ENCODE peak calls at places on chromosomes 12 and 14, in seven cellular contexts. One of them, this sample, is unnamed.

GRCh38 chr12:124581299-124581698 is 13.9 kb upstream of the NCOR2 start:
- DNase-seq in CD4-positive, alpha-beta T cell: no peak
- DNase-seq in left ventricle myocardium inferior: no peak
- DNase-seq in foreskin fibroblast: no peak
- DNase-seq in astrocyte of the spinal cord: no peak
- DNase-seq in kidney: no peak
- DNase-seq in mucosa of descending colon: no peak
- DNase-seq in this sample: no peak

GRCh38 chr12:117047810-117048584 is 51.2 kb downstream of the TESC start:
- DNase-seq in astrocyte of the spinal cord: peak; percentile 10
- DNase-seq in foreskin fibroblast: no peak
- DNase-seq in CD4-positive, alpha-beta T cell: no peak
- DNase-seq in kidney: no peak
- DNase-seq in left ventricle myocardium inferior: peak; percentile 73
- DNase-seq in mucosa of descending colon: no peak
- DNase-seq in this sample: no peak

GRCh38 chr12:125140918-125141573 is 75.8 kb downstream of the AACS start:
- DNase-seq in kidney: no peak
- DNase-seq in CD4-positive, alpha-beta T cell: no peak
- DNase-seq in foreskin fibroblast: peak; percentile 78
- DNase-seq in mucosa of descending colon: no peak
- DNase-seq in astrocyte of the spinal cord: peak; percentile 73
- DNase-seq in left ventricle myocardium inferior: no peak
- DNase-seq in this sample: no peak

GRCh38 chr12:29066061-29066588 is 83.0 kb upstream of the FAR2 start:
- DNase-seq in kidney: no peak
- DNase-seq in astrocyte of the spinal cord: peak; percentile 74
- DNase-seq in left ventricle myocardium inferior: no peak
- DNase-seq in mucosa of descending colon: no peak
- DNase-seq in foreskin fibroblast: peak; percentile 72
- DNase-seq in CD4-positive, alpha-beta T cell: no peak
- DNase-seq in this sample: no peak

GRCh38 chr14:71290960-71291466 is 383.8 kb downstream of the PCNX1 start:
- DNase-seq in left ventricle myocardium inferior: no peak
- DNase-seq in kidney: no peak
- DNase-seq in CD4-positive, alpha-beta T cell: no peak
- DNase-seq in mucosa of descending colon: no peak
- DNase-seq in astrocyte of the spinal cord: peak; percentile 90
- DNase-seq in foreskin fibroblast: peak; percentile 70
- DNase-seq in this sample: no peak

GRCh38 chr14:69288001-69288771 is 28.2 kb downstream of the GALNT16 start:
- DNase-seq in astrocyte of the spinal cord: peak; percentile 90
- DNase-seq in CD4-positive, alpha-beta T cell: no peak
- DNase-seq in left ventricle myocardium inferior: peak; percentile 37
- DNase-seq in foreskin fibroblast: no peak
- DNase-seq in mucosa of descending colon: no peak
- DNase-seq in kidney: peak; percentile 79
- DNase-seq in this sample: no peak

GRCh38 chr12:63037721-63038120 is 102.8 kb upstream of the PPM1H start:
- DNase-seq in kidney: no peak
- DNase-seq in foreskin fibroblast: no peak
- DNase-seq in mucosa of descending colon: no peak
- DNase-seq in left ventricle myocardium inferior: no peak
- DNase-seq in astrocyte of the spinal cord: no peak
- DNase-seq in CD4-positive, alpha-beta T cell: no peak
- DNase-seq in this sample: no peak

GRCh38 chr12:100539209-100539608 is 34.3 kb upstream of the GAS2L3 start:
- DNase-seq in astrocyte of the spinal cord: peak; percentile 43
- DNase-seq in left ventricle myocardium inferior: no peak
- DNase-seq in mucosa of descending colon: peak; percentile 34
- DNase-seq in foreskin fibroblast: no peak
- DNase-seq in kidney: no peak
- DNase-seq in CD4-positive, alpha-beta T cell: no peak
- DNase-seq in this sample: no peak

GRCh38 chr12:99381992-99382391 is 265.6 kb upstream of the GARIN6 start:
- DNase-seq in CD4-positive, alpha-beta T cell: no peak
- DNase-seq in mucosa of descending colon: no peak
- DNase-seq in kidney: no peak
- DNase-seq in left ventricle myocardium inferior: no peak
- DNase-seq in foreskin fibroblast: no peak
- DNase-seq in astrocyte of the spinal cord: no peak
- DNase-seq in this sample: no peak

GRCh38 chr12:51269174-51270066 is 795 bp downstream of the SMAGP start:
- DNase-seq in CD4-positive, alpha-beta T cell: peak; percentile 65
- DNase-seq in mucosa of descending colon: peak; percentile 87
- DNase-seq in astrocyte of the spinal cord: peak; percentile 39
- DNase-seq in left ventricle myocardium inferior: peak; percentile 27
- DNase-seq in kidney: peak; percentile 85
- DNase-seq in foreskin fibroblast: no peak
- DNase-seq in this sample: peak; percentile 91

GRCh38 chr12:93979189-93979588 is 169.2 kb upstream of the PLXNC1 start:
- DNase-seq in foreskin fibroblast: peak; percentile 21
- DNase-seq in mucosa of descending colon: no peak
- DNase-seq in astrocyte of the spinal cord: peak; percentile 29
- DNase-seq in kidney: no peak
- DNase-seq in left ventricle myocardium inferior: no peak
- DNase-seq in CD4-positive, alpha-beta T cell: no peak
- DNase-seq in this sample: no peak

GRCh38 chr12:57899010-57899662 is 42.2 kb upstream of the ATP23 start:
- DNase-seq in left ventricle myocardium inferior: peak; percentile 31
- DNase-seq in foreskin fibroblast: peak; percentile 41
- DNase-seq in CD4-positive, alpha-beta T cell: peak; percentile 62
- DNase-seq in kidney: peak; percentile 82
- DNase-seq in astrocyte of the spinal cord: peak; percentile 64
- DNase-seq in mucosa of descending colon: peak; percentile 55
- DNase-seq in this sample: peak; percentile 92

GRCh38 chr12:115973968-115974765 is 303.3 kb downstream of the MED13L start:
- DNase-seq in astrocyte of the spinal cord: no peak
- DNase-seq in foreskin fibroblast: no peak
- DNase-seq in CD4-positive, alpha-beta T cell: no peak
- DNase-seq in left ventricle myocardium inferior: no peak
- DNase-seq in kidney: no peak
- DNase-seq in mucosa of descending colon: no peak
- DNase-seq in this sample: no peak

GRCh38 chr14:22505751-22506710 is 83.0 kb downstream of the DAD1 start:
- DNase-seq in astrocyte of the spinal cord: no peak
- DNase-seq in kidney: no peak
- DNase-seq in left ventricle myocardium inferior: no peak
- DNase-seq in CD4-positive, alpha-beta T cell: no peak
- DNase-seq in mucosa of descending colon: no peak
- DNase-seq in foreskin fibroblast: no peak
- DNase-seq in this sample: no peak

GRCh38 chr12:100239589-100239988 is 27.3 kb downstream of the DEPDC4 start:
- DNase-seq in left ventricle myocardium inferior: no peak
- DNase-seq in mucosa of descending colon: no peak
- DNase-seq in astrocyte of the spinal cord: no peak
- DNase-seq in kidney: no peak
- DNase-seq in foreskin fibroblast: no peak
- DNase-seq in CD4-positive, alpha-beta T cell: no peak
- DNase-seq in this sample: no peak

GRCh38 chr12:109192358-109192757 is 76.0 kb downstream of the ACACB start:
- DNase-seq in astrocyte of the spinal cord: peak; percentile 18
- DNase-seq in left ventricle myocardium inferior: no peak
- DNase-seq in kidney: no peak
- DNase-seq in foreskin fibroblast: peak; percentile 36
- DNase-seq in CD4-positive, alpha-beta T cell: no peak
- DNase-seq in mucosa of descending colon: no peak
- DNase-seq in this sample: no peak

GRCh38 chr14:76305474-76305826 is 70.5 kb upstream of the ESRRB start:
- DNase-seq in mucosa of descending colon: no peak
- DNase-seq in foreskin fibroblast: no peak
- DNase-seq in kidney: no peak
- DNase-seq in astrocyte of the spinal cord: no peak
- DNase-seq in CD4-positive, alpha-beta T cell: no peak
- DNase-seq in left ventricle myocardium inferior: no peak
- DNase-seq in this sample: no peak

GRCh38 chr12:1234073-1234472 is 243.1 kb downstream of the ERC1 start:
- DNase-seq in astrocyte of the spinal cord: peak; percentile 48
- DNase-seq in CD4-positive, alpha-beta T cell: no peak
- DNase-seq in left ventricle myocardium inferior: no peak
- DNase-seq in kidney: no peak
- DNase-seq in mucosa of descending colon: no peak
- DNase-seq in foreskin fibroblast: no peak
- DNase-seq in this sample: no peak

GRCh38 chr14:103593577-103593976 is 30.8 kb downstream of the COA8 start:
- DNase-seq in CD4-positive, alpha-beta T cell: no peak
- DNase-seq in left ventricle myocardium inferior: no peak
- DNase-seq in foreskin fibroblast: no peak
- DNase-seq in kidney: no peak
- DNase-seq in astrocyte of the spinal cord: no peak
- DNase-seq in mucosa of descending colon: no peak
- DNase-seq in this sample: no peak

GRCh38 chr14:29905549-29905948 is 22.1 kb downstream of the PRKD1 start:
- DNase-seq in kidney: no peak
- DNase-seq in left ventricle myocardium inferior: no peak
- DNase-seq in CD4-positive, alpha-beta T cell: no peak
- DNase-seq in astrocyte of the spinal cord: no peak
- DNase-seq in foreskin fibroblast: no peak
- DNase-seq in mucosa of descending colon: no peak
- DNase-seq in this sample: no peak

GRCh38 chr12:28320353-28320752 is 130.1 kb downstream of the CCDC91 start:
- DNase-seq in kidney: no peak
- DNase-seq in left ventricle myocardium inferior: no peak
- DNase-seq in CD4-positive, alpha-beta T cell: no peak
- DNase-seq in astrocyte of the spinal cord: no peak
- DNase-seq in mucosa of descending colon: no peak
- DNase-seq in foreskin fibroblast: no peak
- DNase-seq in this sample: no peak

GRCh38 chr14:54023027-54023426 is 66.4 kb upstream of the BMP4 start:
- DNase-seq in mucosa of descending colon: no peak
- DNase-seq in left ventricle myocardium inferior: no peak
- DNase-seq in foreskin fibroblast: no peak
- DNase-seq in kidney: no peak
- DNase-seq in astrocyte of the spinal cord: no peak
- DNase-seq in CD4-positive, alpha-beta T cell: no peak
- DNase-seq in this sample: no peak

GRCh38 chr12:104985206-104985605 is 910 bp upstream of the NOPCHAP1 start:
- DNase-seq in CD4-positive, alpha-beta T cell: no peak
- DNase-seq in kidney: no peak
- DNase-seq in mucosa of descending colon: no peak
- DNase-seq in astrocyte of the spinal cord: no peak
- DNase-seq in foreskin fibroblast: no peak
- DNase-seq in left ventricle myocardium inferior: no peak
- DNase-seq in this sample: no peak

GRCh38 chr14:56422703-56423213 is 156.8 kb upstream of the TMEM260 start:
- DNase-seq in left ventricle myocardium inferior: peak; percentile 24
- DNase-seq in CD4-positive, alpha-beta T cell: no peak
- DNase-seq in foreskin fibroblast: peak; percentile 61
- DNase-seq in mucosa of descending colon: peak; percentile 32
- DNase-seq in astrocyte of the spinal cord: peak; percentile 78
- DNase-seq in kidney: no peak
- DNase-seq in this sample: no peak

GRCh38 chr12:88142610-88142991 is 494 bp downstream of the TMTC3 start:
- DNase-seq in foreskin fibroblast: no peak
- DNase-seq in CD4-positive, alpha-beta T cell: no peak
- DNase-seq in astrocyte of the spinal cord: no peak
- DNase-seq in kidney: peak; percentile 80
- DNase-seq in mucosa of descending colon: peak; percentile 57
- DNase-seq in left ventricle myocardium inferior: peak; percentile 26
- DNase-seq in this sample: peak; percentile 88

GRCh38 chr14:90455100-90455571 is 58.3 kb downstream of the CALM1 start:
- DNase-seq in mucosa of descending colon: no peak
- DNase-seq in kidney: peak; percentile 77
- DNase-seq in left ventricle myocardium inferior: no peak
- DNase-seq in astrocyte of the spinal cord: no peak
- DNase-seq in CD4-positive, alpha-beta T cell: no peak
- DNase-seq in foreskin fibroblast: no peak
- DNase-seq in this sample: no peak

GRCh38 chr14:90452366-90452765 is 55.5 kb downstream of the CALM1 start:
- DNase-seq in CD4-positive, alpha-beta T cell: no peak
- DNase-seq in mucosa of descending colon: no peak
- DNase-seq in foreskin fibroblast: no peak
- DNase-seq in astrocyte of the spinal cord: no peak
- DNase-seq in left ventricle myocardium inferior: no peak
- DNase-seq in kidney: no peak
- DNase-seq in this sample: no peak

GRCh38 chr14:90456551-90456950 is 59.7 kb downstream of the CALM1 start:
- DNase-seq in kidney: no peak
- DNase-seq in left ventricle myocardium inferior: no peak
- DNase-seq in mucosa of descending colon: no peak
- DNase-seq in astrocyte of the spinal cord: no peak
- DNase-seq in CD4-positive, alpha-beta T cell: no peak
- DNase-seq in foreskin fibroblast: no peak
- DNase-seq in this sample: no peak

GRCh38 chr14:90453401-90453951 is 56.6 kb downstream of the CALM1 start:
- DNase-seq in foreskin fibroblast: no peak
- DNase-seq in mucosa of descending colon: peak; percentile 27
- DNase-seq in astrocyte of the spinal cord: peak; percentile 16
- DNase-seq in kidney: peak; percentile 87
- DNase-seq in left ventricle myocardium inferior: peak; percentile 24
- DNase-seq in CD4-positive, alpha-beta T cell: no peak
- DNase-seq in this sample: no peak

GRCh38 chr14:90454041-90455000 is 57.5 kb downstream of the CALM1 start:
- DNase-seq in astrocyte of the spinal cord: peak; percentile 83
- DNase-seq in CD4-positive, alpha-beta T cell: no peak
- DNase-seq in mucosa of descending colon: peak; percentile 93
- DNase-seq in left ventricle myocardium inferior: peak; percentile 82
- DNase-seq in foreskin fibroblast: peak; percentile 62
- DNase-seq in kidney: peak; percentile 79
- DNase-seq in this sample: no peak
- TF ChIP-seq CTCF in astrocyte of the spinal cord: no peak
- TF ChIP-seq CTCF in CD4-positive, alpha-beta T cell: no peak
- TF ChIP-seq CTCF in mucosa of descending colon: no peak
- TF ChIP-seq CTCF in left ventricle myocardium inferior: no peak
- TF ChIP-seq CTCF in foreskin fibroblast: no peak
- TF ChIP-seq CTCF in kidney: no peak
- TF ChIP-seq CTCF in this sample: no peak

GRCh38 chr12:97556201-97556824 is 93.7 kb downstream of the RMST start:
- DNase-seq in astrocyte of the spinal cord: peak; percentile 88
- DNase-seq in foreskin fibroblast: no peak
- DNase-seq in kidney: peak; percentile 74
- DNase-seq in left ventricle myocardium inferior: peak; percentile 12
- DNase-seq in CD4-positive, alpha-beta T cell: no peak
- DNase-seq in mucosa of descending colon: no peak
- DNase-seq in this sample: no peak
- TF ChIP-seq CTCF in astrocyte of the spinal cord: no peak
- TF ChIP-seq CTCF in foreskin fibroblast: no peak
- TF ChIP-seq CTCF in kidney: peak; percentile 15
- TF ChIP-seq CTCF in left ventricle myocardium inferior: peak; percentile 41
- TF ChIP-seq CTCF in CD4-positive, alpha-beta T cell: no peak
- TF ChIP-seq CTCF in mucosa of descending colon: no peak
- TF ChIP-seq CTCF in this sample: no peak

GRCh38 chr12:66548338-66549049 is 130.4 kb downstream of the GRIP1 start:
- DNase-seq in left ventricle myocardium inferior: no peak
- DNase-seq in kidney: no peak
- DNase-seq in mucosa of descending colon: no peak
- DNase-seq in foreskin fibroblast: no peak
- DNase-seq in CD4-positive, alpha-beta T cell: no peak
- DNase-seq in astrocyte of the spinal cord: no peak
- DNase-seq in this sample: no peak
- TF ChIP-seq CTCF in left ventricle myocardium inferior: peak; percentile 19
- TF ChIP-seq CTCF in kidney: no peak
- TF ChIP-seq CTCF in mucosa of descending colon: no peak
- TF ChIP-seq CTCF in foreskin fibroblast: no peak
- TF ChIP-seq CTCF in CD4-positive, alpha-beta T cell: no peak
- TF ChIP-seq CTCF in astrocyte of the spinal cord: peak; percentile 32
- TF ChIP-seq CTCF in this sample: no peak

DNA sequence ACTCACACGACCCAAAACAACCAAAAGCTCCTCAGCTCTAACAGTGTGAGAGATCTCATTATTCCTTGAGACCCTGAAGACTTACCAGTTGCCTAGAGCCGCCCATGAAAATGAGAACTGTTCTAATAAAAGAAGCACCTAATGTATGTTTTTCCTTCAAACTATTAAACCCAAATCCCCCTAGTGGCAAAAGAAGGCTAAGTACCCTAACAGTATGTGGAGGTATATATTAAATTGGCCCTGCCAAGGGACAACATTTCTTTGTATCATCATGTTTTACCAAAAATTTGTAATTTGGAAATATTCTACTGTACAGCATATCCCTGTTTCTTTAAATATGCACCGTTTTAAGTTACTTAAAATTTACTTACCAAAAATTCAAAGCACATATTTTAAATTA is 38.0 kb upstream of the PPFIA2 start:
- DNase-seq in astrocyte of the spinal cord: peak; percentile 25
- DNase-seq in foreskin fibroblast: no peak
- DNase-seq in kidney: no peak
- DNase-seq in left ventricle myocardium inferior: no peak
- DNase-seq in mucosa of descending colon: no peak
- DNase-seq in CD4-positive, alpha-beta T cell: no peak
- DNase-seq in this sample: no peak
- TF ChIP-seq CTCF in astrocyte of the spinal cord: peak; percentile 64
- TF ChIP-seq CTCF in foreskin fibroblast: no peak
- TF ChIP-seq CTCF in kidney: peak; percentile 0
- TF ChIP-seq CTCF in left ventricle myocardium inferior: no peak
- TF ChIP-seq CTCF in mucosa of descending colon: no peak
- TF ChIP-seq CTCF in CD4-positive, alpha-beta T cell: no peak
- TF ChIP-seq CTCF in this sample: no peak

This sample was measured in spleen.